ENCODE peak calls at places on chromosomes 3 and 15, in seven cellular contexts. Q is A549, Y is AG04450, U is GM12892, C is T-helper 2 cell, L is HCT116, I is PC-9. A is an unnamed sample.

GRCh38 chr15:74396445-74397238 is 29.2 kb upstream of the CYP11A1 start:
- DNase-seq in L (peak; percentile 89), I (peak; percentile 84), U (peak; percentile 77), C (no peak), Y (no peak), Q (peak; percentile 61), A (peak; percentile 52)

GRCh38 chr3:106963446-106963845 is 413.8 kb upstream of the CCDC54 start:
- DNase-seq in U (no peak), L (no peak), Q (no peak), Y (no peak), C (no peak), I (no peak), A (no peak)

GRCh38 chr15:66907826-66908502 is 157.4 kb upstream of the SMAD3 start:
- DNase-seq in C (no peak), Y (no peak), I (no peak), U (no peak), L (no peak), Q (no peak), A (no peak)

GRCh38 chr3:195448205-195448875 is 5.5 kb upstream of the ACAP2 start:
- DNase-seq in Y (no peak), Q (no peak), I (no peak), C (no peak), U (no peak), L (no peak), A (no peak)

GRCh38 chr3:24133441-24133840 is 188.4 kb downstream of the NR1D2 start:
- DNase-seq in C (no peak), U (no peak), Y (no peak), Q (no peak), L (no peak), I (no peak), A (no peak)

GRCh38 chr3:185959609-185960517 is 22.0 kb upstream of the TRA2B start:
- DNase-seq in I (peak; percentile 74), Q (peak; percentile 48), C (no peak), L (no peak), Y (no peak), U (no peak), A (no peak)

GRCh38 chr3:179653106-179653776 is 401 bp downstream of the USP13 start:
- DNase-seq in U (peak; percentile 46), C (peak; percentile 83), Q (peak; percentile 24), I (peak; percentile 80), Y (peak; percentile 61), L (peak; percentile 12), A (peak; percentile 74)

GRCh38 chr15:91548588-91548987 is 304.9 kb upstream of the SLCO3A1 start:
- DNase-seq in Q (no peak), Y (no peak), L (no peak), U (no peak), I (no peak), C (no peak), A (no peak)

GRCh38 chr3:179299999-179300613 is 22.7 kb upstream of the ZNF639 start:
- DNase-seq in C (no peak), U (no peak), Q (no peak), I (no peak), Y (no peak), L (no peak), A (no peak)

GRCh38 chr3:51681453-51681852 is 10.4 kb downstream of the TEX264 start:
- DNase-seq in C (peak; percentile 88), I (peak; percentile 34), Q (no peak), U (no peak), L (no peak), Y (no peak), A (no peak)

GRCh38 chr15:75368689-75369239 is 357 bp upstream of the MAN2C1 start:
- DNase-seq in U (no peak), L (no peak), C (peak; percentile 49), Q (no peak), I (no peak), Y (no peak), A (no peak)

GRCh38 chr15:70503798-70504304 is 259.5 kb downstream of the UACA start:
- DNase-seq in L (no peak), Y (no peak), Q (no peak), C (no peak), U (no peak), I (no peak), A (no peak)

GRCh38 chr15:83248151-83248851 is 36.2 kb downstream of the BNC1 start:
- DNase-seq in U (no peak), Y (peak; percentile 26), I (peak; percentile 34), C (peak; percentile 50), Q (peak; percentile 18), L (peak; percentile 67), A (peak; percentile 6)

GRCh38 chr15:75927601-75928000 is 23.9 kb downstream of the FBXO22 start:
- DNase-seq in C (no peak), I (no peak), L (no peak), Q (no peak), U (no peak), Y (no peak), A (no peak)

GRCh38 chr3:69695443-69695842 is 43.8 kb upstream of the MITF start:
- DNase-seq in I (no peak), Q (no peak), Y (no peak), L (no peak), U (no peak), C (no peak), A (no peak)

GRCh38 chr3:59812778-59813558 is 763.1 kb upstream of the CFAP20DC start:
- DNase-seq in L (no peak), I (no peak), Q (no peak), Y (no peak), C (no peak), U (no peak), A (no peak)

GRCh38 chr3:52065264-52065756 is 8.9 kb upstream of the DUSP7 start:
- DNase-seq in U (no peak), C (no peak), I (no peak), L (no peak), Q (no peak), Y (no peak), A (no peak)

GRCh38 chr15:63669074-63669473 is 71.9 kb downstream of the FBXL22 start:
- DNase-seq in I (no peak), Q (no peak), U (no peak), C (peak; percentile 20), L (no peak), Y (no peak), A (no peak)

GRCh38 chr3:38004415-38005075 is 14.0 kb downstream of the VILL start:
- DNase-seq in L (peak; percentile 54), U (no peak), Q (peak; percentile 55), I (peak; percentile 70), C (peak; percentile 72), Y (no peak), A (peak; percentile 32)

GRCh38 chr3:82707035-82707434 is 945.6 kb upstream of the GBE1 start:
- DNase-seq in I (peak; percentile 7), C (no peak), Q (no peak), U (no peak), Y (no peak), L (no peak), A (no peak)

GRCh38 chr15:60399246-60399915 is 1.6 kb upstream of the ANXA2 start:
- DNase-seq in Q (no peak), C (no peak), Y (no peak), I (no peak), L (no peak), U (no peak), A (no peak)

GRCh38 chr15:70875001-70875782 is 17.0 kb downstream of the THAP10 start:
- DNase-seq in C (no peak), U (no peak), Q (no peak), L (no peak), Y (no peak), I (no peak), A (no peak)

A was measured in T1000.